ENCODE peak calls at places on chromosomes 7 and 10, in five cellular contexts. R is body of pancreas, M is HCT116, X is PC-9, Y is astrocyte. A is an unnamed sample.
A peak's percentile ranks its signal among the peaks of the same experiment; 100 is the strongest.

GRCh38 chr10:15223174-15223573 is 54.7 kb upstream of the NMT2 start:
- DNase-seq in R (no peak), M (no peak), X (no peak), Y (peak; percentile 95), A (no peak)

GRCh38 chr7:57375783-57376182 is 74.2 kb upstream of the ZNF716 start:
- DNase-seq in R (no peak), M (no peak), X (no peak), Y (no peak), A (no peak)

GRCh38 chr10:51010977-51011376 is 63.3 kb upstream of the PRKG1 start:
- DNase-seq in R (peak; percentile 23), M (peak; percentile 31), X (no peak), Y (no peak), A (no peak)

GRCh38 chr10:1284076-1284475 is 227.9 kb downstream of the WDR37 start:
- DNase-seq in R (no peak), M (no peak), X (no peak), Y (no peak), A (no peak)

GRCh38 chr7:150829426-150829825 is 22.9 kb upstream of the AOC1 start:
- DNase-seq in R (no peak), M (no peak), X (no peak), Y (no peak), A (no peak)

GRCh38 chr7:75642810-75643486 is 95.8 kb downstream of the HIP1 start:
- DNase-seq in R (peak; percentile 32), M (peak; percentile 54), X (peak; percentile 62), Y (peak; percentile 54), A (no peak)

GRCh38 chr7:28107960-28108359 is 72.6 kb downstream of the JAZF1 start:
- DNase-seq in R (no peak), M (peak; percentile 16), X (peak; percentile 47), Y (peak; percentile 26), A (no peak)

GRCh38 chr7:150753826-150754603 is 16.8 kb downstream of the GIMAP5 start:
- DNase-seq in R (no peak), M (no peak), X (no peak), Y (no peak), A (no peak)

GRCh38 chr7:112452102-112452888 is 2.0 kb downstream of the IFRD1 start:
- DNase-seq in R (peak; percentile 33), M (no peak), X (peak; percentile 39), Y (peak; percentile 40), A (peak; percentile 43)

GRCh38 chr7:82362129-82362528 is 81.4 kb downstream of the CACNA2D1 start:
- DNase-seq in R (no peak), M (no peak), X (no peak), Y (peak; percentile 70), A (no peak)

GRCh38 chr10:11144626-11145497 is 127.2 kb downstream of the CELF2 start:
- DNase-seq in R (no peak), M (no peak), X (no peak), Y (no peak), A (no peak)

GRCh38 chr10:2399482-2399881 is 662.2 kb upstream of the ADARB2 start:
- DNase-seq in R (no peak), M (no peak), X (no peak), Y (no peak), A (no peak)

GRCh38 chr7:148572067-148572522 is 18.5 kb upstream of the C7orf33 start:
- DNase-seq in R (no peak), M (no peak), X (no peak), Y (no peak), A (no peak)

GRCh38 chr7:65840446-65840845 is 32.4 kb upstream of the VKORC1L1 start:
- DNase-seq in R (no peak), M (peak; percentile 43), X (no peak), Y (no peak), A (no peak)

GRCh38 chr10:77463967-77464745 is 173.5 kb downstream of the KCNMA1 start:
- DNase-seq in R (no peak), M (no peak), X (no peak), Y (peak; percentile 23), A (no peak)

GRCh38 chr10:118922972-118923371 is 106.5 kb upstream of the NANOS1 start:
- DNase-seq in R (no peak), M (no peak), X (no peak), Y (no peak), A (no peak)

GRCh38 chr10:112711366-112711765 is 238.7 kb upstream of the TCF7L2 start:
- DNase-seq in R (no peak), M (no peak), X (no peak), Y (peak; percentile 55), A (no peak)

GRCh38 chr7:142323706-142324105 is 65.8 kb upstream of the PRSS58 start:
- DNase-seq in R (peak; percentile 55), M (peak; percentile 36), X (peak; percentile 66), Y (no peak), A (no peak)

GRCh38 chr7:80764132-80764531 is 125.7 kb downstream of the CD36 start:
- DNase-seq in R (no peak), M (no peak), X (no peak), Y (peak; percentile 76), A (no peak)

GRCh38 chr10:35674843-35675242 is 32.7 kb upstream of the FZD8 start:
- DNase-seq in R (no peak), M (no peak), X (no peak), Y (no peak), A (no peak)

GRCh38 chr7:78090616-78091015 is 292.0 kb downstream of the PHTF2 start:
- DNase-seq in R (no peak), M (no peak), X (no peak), Y (no peak), A (no peak)
- TF ChIP-seq CTCF in R (no peak), M (no peak), X (no peak), Y (no peak), A (no peak)

GRCh38 chr7:131105803-131106680 is 221.6 kb upstream of the MKLN1 start:
- DNase-seq in R (peak; percentile 83), M (no peak), X (peak; percentile 72), Y (peak; percentile 36), A (peak; percentile 88)

GRCh38 chr7:131109011-131109756 is 218.5 kb upstream of the MKLN1 start:
- DNase-seq in R (no peak), M (no peak), X (no peak), Y (no peak), A (no peak)

GRCh38 chr7:131106681-131107342 is 220.9 kb upstream of the MKLN1 start:
- DNase-seq in R (peak; percentile 55), M (no peak), X (no peak), Y (no peak), A (peak; percentile 68)

GRCh38 chr7:131108212-131108980 is 219.3 kb upstream of the MKLN1 start:
- DNase-seq in R (no peak), M (no peak), X (no peak), Y (no peak), A (no peak)

DNA sequence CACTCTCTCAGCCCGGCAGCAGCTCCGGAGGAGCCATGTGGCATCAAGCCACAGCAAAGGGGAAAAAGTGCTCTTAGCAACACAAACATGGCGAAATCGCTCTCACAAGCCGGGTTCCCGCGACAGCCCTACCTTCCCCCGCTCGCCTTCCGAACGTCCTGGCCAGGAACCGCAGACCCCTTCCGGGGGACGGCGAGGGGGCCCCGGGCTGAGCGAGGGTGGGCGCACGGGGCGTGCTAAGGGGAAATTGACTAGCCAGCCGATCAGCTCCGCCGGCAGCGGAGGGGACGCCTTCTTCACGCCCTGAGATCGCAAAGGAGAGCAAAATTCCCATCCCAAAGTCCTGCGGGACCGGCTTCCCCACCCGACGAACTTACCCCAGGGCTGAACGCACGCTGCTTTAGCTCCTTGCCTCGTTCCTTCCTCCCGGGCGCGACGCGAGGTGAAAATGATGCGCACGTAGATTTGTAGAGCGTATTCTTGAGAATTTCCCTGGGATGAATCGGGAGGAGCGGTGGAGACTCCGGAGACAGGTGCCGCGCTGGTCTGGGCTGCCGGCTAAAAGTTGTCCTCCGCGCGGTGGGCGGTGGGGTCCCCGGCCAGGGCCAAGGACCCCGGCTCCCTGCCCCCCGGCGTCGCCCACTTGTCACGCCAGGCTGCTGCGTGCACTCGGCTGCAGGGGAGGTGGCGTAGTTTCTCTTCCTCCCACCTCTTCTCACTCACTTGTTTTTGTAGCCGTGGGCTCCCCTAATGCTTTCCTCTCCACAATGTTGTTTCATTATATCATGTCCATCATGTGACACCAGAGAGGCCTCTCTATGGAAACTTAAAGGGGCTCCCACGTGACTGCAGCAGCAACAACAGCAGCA is 220.1 kb upstream of the MKLN1 start:
- DNase-seq in R (peak; percentile 79), M (peak; percentile 44), X (peak; percentile 85), Y (peak; percentile 66), A (peak; percentile 80)
- H3K4me1 ChIP-seq in R (peaks cover 51% of the 10 kb centered on the region), M (peaks cover 26% of the 10 kb centered on the region), X (peaks cover 36% of the 10 kb centered on the region), Y (peaks cover 40% of the 10 kb centered on the region), A (peaks cover 17% of the 10 kb centered on the region)

GRCh38 chr7:155807013-155807804 is 5.1 kb downstream of the SHH start:
- DNase-seq in R (no peak), M (no peak), X (no peak), Y (no peak), A (no peak)

GRCh38 chr7:155805826-155806095 is 6.5 kb downstream of the SHH start:
- DNase-seq in R (no peak), M (no peak), X (no peak), Y (no peak), A (no peak)

GRCh38 chr7:155804897-155805825 is 7.1 kb downstream of the SHH start:
- DNase-seq in R (peak; percentile 48), M (no peak), X (no peak), Y (peak; percentile 60), A (no peak)

GRCh38 chr7:155807805-155808550 is 4.3 kb downstream of the SHH start:
- DNase-seq in R (no peak), M (no peak), X (no peak), Y (no peak), A (no peak)

GRCh38 chr7:155806096-155806871 is 6.0 kb downstream of the SHH start:
- DNase-seq in R (no peak), M (no peak), X (no peak), Y (no peak), A (no peak)
- H3K27me3 ChIP-seq in R (no peaks in the 10 kb centered on the region), M (no peaks in the 10 kb centered on the region), X (peaks cover 13% of the 10 kb centered on the region), Y (peaks cover 59% of the 10 kb centered on the region), A (peaks cover 5% of the 10 kb centered on the region)

GRCh38 chr10:16915308-16915707 is 98.1 kb upstream of the RSU1 start:
- DNase-seq in R (no peak), M (no peak), X (no peak), Y (no peak), A (no peak)
- TF ChIP-seq CTCF in R (no peak), M (peak; percentile 5), X (no peak), Y (no peak), A (no peak)

DNA sequence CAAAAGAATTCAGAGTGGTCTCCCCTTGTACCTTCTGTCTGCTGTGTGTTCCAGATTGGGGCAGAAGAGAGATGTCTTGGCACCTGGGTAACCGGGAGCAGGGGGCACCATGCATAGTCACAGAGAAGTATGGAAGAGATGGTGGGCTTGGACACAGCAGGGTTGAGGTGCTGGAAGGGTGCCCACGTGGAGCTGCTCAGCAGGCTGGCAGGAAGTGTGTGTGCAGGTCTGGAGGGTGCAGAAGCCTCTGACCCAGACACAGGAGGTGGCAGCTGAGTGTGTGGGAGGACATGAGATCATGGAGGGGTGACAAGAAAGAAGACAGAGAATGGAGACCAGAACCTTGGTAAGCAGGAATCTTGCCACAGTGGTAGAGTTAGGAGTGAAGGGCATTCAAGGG is 42.3 kb upstream of the DUSP5 start:
- DNase-seq in R (no peak), M (no peak), X (no peak), Y (no peak), A (no peak)
- H3K4me1 ChIP-seq in R (peaks cover 15% of the 10 kb centered on the region), M (peaks cover 52% of the 10 kb centered on the region), X (peaks cover 55% of the 10 kb centered on the region), Y (peaks cover 15% of the 10 kb centered on the region), A (peaks cover 2% of the 10 kb centered on the region)

DNA sequence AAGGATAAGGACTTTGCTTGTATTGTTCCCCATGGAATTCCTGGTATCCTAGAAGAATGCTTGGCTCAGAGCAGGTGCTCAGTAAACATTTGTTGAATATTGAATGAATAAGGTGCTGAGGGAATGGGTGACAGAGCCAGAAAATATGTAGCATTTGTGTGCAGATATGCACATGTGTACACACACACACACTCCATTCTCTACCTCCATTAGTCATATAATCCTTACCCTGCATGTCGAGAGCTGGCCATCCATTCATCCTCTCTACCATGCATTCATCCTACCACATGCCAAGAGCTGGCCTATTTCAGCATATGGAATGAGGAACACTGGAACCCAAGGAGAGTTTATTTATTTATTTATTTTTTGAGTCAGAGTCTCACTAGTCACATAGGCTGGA is 284.8 kb downstream of the PLXNA4 start:
- DNase-seq in R (no peak), M (no peak), X (no peak), Y (peak; percentile 17), A (no peak)
- H3K27me3 ChIP-seq in R (no peaks in the 10 kb centered on the region), M (peaks cover 34% of the 10 kb centered on the region), X (peaks cover 95% of the 10 kb centered on the region), Y (no peaks in the 10 kb centered on the region), A (no peaks in the 10 kb centered on the region)

A was measured in ovary.